ENCODE peak calls at places on chromosomes 5 and 9, in six cellular contexts. Z, E, V, D, H and F are unnamed samples.

GRCh38 chr5:77418162-77418561 is 74.0 kb downstream of the WDR41 start:
- DNase-seq in Z (no peak), V (no peak), H (no peak), D (no peak), E (no peak), F (no peak)

GRCh38 chr5:132474131-132474723 is 16.3 kb downstream of the IRF1 start:
- DNase-seq in E (peak), H (peak), D (no peak), Z (no peak), V (no peak), F (no peak)

GRCh38 chr9:97695390-97695789 is 1.8 kb downstream of the XPA start:
- DNase-seq in H (no peak), Z (no peak), E (no peak), D (no peak), V (no peak), F (no peak)

GRCh38 chr5:57259704-57260103 is 85.8 kb downstream of the GPBP1 start:
- DNase-seq in H (no peak), D (no peak), Z (no peak), E (no peak), V (no peak), F (no peak)

GRCh38 chr5:136655429-136655828 is 290.1 kb upstream of the TRPC7 start:
- DNase-seq in D (no peak), V (no peak), H (no peak), E (no peak), Z (no peak), F (no peak)

GRCh38 chr5:107670927-107671741 is at the start of gene EFNA5:
- DNase-seq in Z (peak), H (peak), E (peak), D (peak), V (peak), F (peak)

GRCh38 chr5:156474251-156474650 is 147.3 kb downstream of the SGCD start:
- DNase-seq in H (peak), E (no peak), D (no peak), Z (no peak), V (no peak), F (no peak)

GRCh38 chr9:135920973-135921585 is 13.7 kb upstream of the CAMSAP1 start:
- DNase-seq in D (no peak), Z (no peak), V (no peak), E (no peak), H (no peak), F (no peak)

GRCh38 chr5:78953092-78953800 is 31.9 kb downstream of the ARSB start:
- DNase-seq in Z (no peak), V (no peak), D (no peak), E (no peak), H (no peak), F (no peak)

GRCh38 chr9:104301770-104302169 is 202.3 kb upstream of the OR13F1 start:
- DNase-seq in E (no peak), Z (peak), H (no peak), V (no peak), D (no peak), F (no peak)

GRCh38 chr9:17614246-17614645 is 35.4 kb downstream of the SH3GL2 start:
- DNase-seq in H (no peak), E (no peak), Z (no peak), D (no peak), V (no peak), F (no peak)

GRCh38 chr9:36867672-36868471 is 166.2 kb downstream of the PAX5 start:
- DNase-seq in D (no peak), E (no peak), H (peak), Z (peak), V (no peak), F (no peak)

GRCh38 chr5:134240421-134240962 is 14.6 kb upstream of the PPP2CA start:
- DNase-seq in E (no peak), D (no peak), Z (peak), V (peak), H (no peak), F (no peak)

GRCh38 chr9:35733109-35733541 is 659 bp downstream of the CREB3 start:
- DNase-seq in H (no peak), D (no peak), E (no peak), V (peak), Z (peak), F (no peak)

GRCh38 chr5:174413520-174414314 is 310.7 kb upstream of the MSX2 start:
- DNase-seq in E (no peak), D (no peak), Z (no peak), H (no peak), V (no peak), F (no peak)

GRCh38 chr5:142143878-142144277 is 35.3 kb downstream of the NDFIP1 start:
- DNase-seq in V (peak), Z (peak), D (no peak), H (no peak), E (no peak), F (no peak)

GRCh38 chr5:156019786-156020185 is 307.2 kb upstream of the SGCD start:
- DNase-seq in V (no peak), D (no peak), H (no peak), E (no peak), Z (no peak), F (no peak)

GRCh38 chr9:123796618-123797484 is 133.1 kb downstream of the DENND1A start:
- DNase-seq in H (no peak), Z (no peak), E (no peak), D (no peak), V (no peak), F (no peak)